ENCODE peak calls at places on chromosomes 3 and 15, in seven cellular contexts. J is NCI-H2029, Y is Karpas-422, A is left lobe of liver, X is mammary epithelial cell, F is psoas muscle, D is pancreas. E is an unnamed sample.

GRCh38 chr3:183455064-183455463 is 26.6 kb upstream of the MCF2L2 start:
- DNase-seq in J (no peak), Y (no peak), A (no peak), X (peak), F (no peak), D (no peak), E (no peak)

GRCh38 chr3:134029256-134029733 is 430 bp downstream of the SLCO2A1 start:
- DNase-seq in J (no peak), Y (no peak), A (no peak), X (peak), F (no peak), D (no peak), E (no peak)

GRCh38 chr15:67144609-67145306 is 79.4 kb downstream of the SMAD3 start:
- DNase-seq in J (no peak), Y (no peak), A (no peak), X (peak), F (no peak), D (no peak), E (peak)

GRCh38 chr3:181713673-181714270 is 2.0 kb downstream of the SOX2 start:
- DNase-seq in J (no peak), Y (no peak), A (no peak), X (no peak), F (no peak), D (no peak), E (no peak)

GRCh38 chr3:178777718-178778411 is 241.6 kb downstream of the KCNMB2 start:
- DNase-seq in J (peak), Y (no peak), A (no peak), X (peak), F (no peak), D (no peak), E (peak)

GRCh38 chr3:102885289-102885688 is 450.5 kb downstream of the ZPLD1 start:
- DNase-seq in J (no peak), Y (no peak), A (no peak), X (no peak), F (no peak), D (no peak), E (no peak)

GRCh38 chr15:26475554-26475953 is 297.3 kb downstream of the GABRB3 start:
- DNase-seq in J (no peak), Y (no peak), A (no peak), X (no peak), F (no peak), D (no peak), E (no peak)

GRCh38 chr15:80367094-80367493 is 37.1 kb upstream of the ARNT2 start:
- DNase-seq in J (no peak), Y (peak), A (no peak), X (no peak), F (no peak), D (no peak), E (no peak)

GRCh38 chr15:92654662-92655061 is 913 bp downstream of the FAM174B start:
- DNase-seq in J (no peak), Y (no peak), A (no peak), X (no peak), F (no peak), D (no peak), E (no peak)

GRCh38 chr3:71838406-71838805 is 53.5 kb upstream of the PROK2 start:
- DNase-seq in J (no peak), Y (no peak), A (no peak), X (no peak), F (no peak), D (no peak), E (no peak)

GRCh38 chr3:9912294-9912935 is 4.5 kb upstream of the IL17RC start:
- DNase-seq in J (no peak), Y (no peak), A (peak), X (peak), F (no peak), D (no peak), E (no peak)

GRCh38 chr3:183244219-183244618 is 8.8 kb upstream of the B3GNT5 start:
- DNase-seq in J (no peak), Y (peak), A (no peak), X (peak), F (peak), D (no peak), E (no peak)

GRCh38 chr15:25249236-25250010 is 189.4 kb downstream of the UBE3A start:
- DNase-seq in J (no peak), Y (no peak), A (no peak), X (no peak), F (no peak), D (no peak), E (no peak)

GRCh38 chr3:16523778-16524177 is 10.3 kb upstream of the RFTN1 start:
- DNase-seq in J (no peak), Y (no peak), A (no peak), X (peak), F (no peak), D (no peak), E (no peak)

GRCh38 chr15:91224750-91225380 is 124.8 kb downstream of the SV2B start:
- DNase-seq in J (peak), Y (peak), A (no peak), X (peak), F (no peak), D (no peak), E (peak)

GRCh38 chr3:21274000-21274671 is 476.9 kb downstream of the ZNF385D start:
- DNase-seq in J (no peak), Y (no peak), A (no peak), X (peak), F (no peak), D (no peak), E (peak)

GRCh38 chr15:100887211-100887913 is 7.7 kb downstream of the ALDH1A3 start:
- DNase-seq in J (no peak), Y (no peak), A (no peak), X (no peak), F (no peak), D (no peak), E (no peak)

GRCh38 chr15:60414016-60414682 is 16.4 kb upstream of the ANXA2 start:
- DNase-seq in J (no peak), Y (no peak), A (no peak), X (peak), F (no peak), D (no peak), E (no peak)

GRCh38 chr3:56988458-56988857 is 72.0 kb upstream of the SPATA12 start:
- DNase-seq in J (no peak), Y (no peak), A (no peak), X (no peak), F (no peak), D (no peak), E (no peak)

GRCh38 chr3:173739716-173740115 is 342.2 kb downstream of the NLGN1 start:
- DNase-seq in J (no peak), Y (no peak), A (no peak), X (no peak), F (no peak), D (no peak), E (peak)

GRCh38 chr3:18018491-18019177 is 276.2 kb upstream of the TBC1D5 start:
- DNase-seq in J (no peak), Y (no peak), A (no peak), X (no peak), F (no peak), D (no peak), E (no peak)

GRCh38 chr3:14345496-14346150 is 56.8 kb upstream of the SLC6A6 start:
- DNase-seq in J (no peak), Y (no peak), A (no peak), X (peak), F (no peak), D (no peak), E (no peak)

GRCh38 chr3:177945999-177946398 is 590.2 kb upstream of the KCNMB2 start:
- DNase-seq in J (no peak), Y (no peak), A (no peak), X (no peak), F (no peak), D (no peak), E (no peak)

GRCh38 chr15:40939909-40940801 is 11.0 kb downstream of the DLL4 start:
- DNase-seq in J (no peak), Y (no peak), A (no peak), X (no peak), F (no peak), D (no peak), E (no peak)

GRCh38 chr15:96321422-96322391 is 8.8 kb upstream of the NR2F2 start:
- DNase-seq in J (no peak), Y (no peak), A (peak), X (no peak), F (peak), D (no peak), E (no peak)

GRCh38 chr3:193771736-193772135 is 178.7 kb downstream of the OPA1 start:
- DNase-seq in J (no peak), Y (no peak), A (no peak), X (no peak), F (no peak), D (no peak), E (no peak)

E was measured in GM04503.